ENCODE peak calls at places on chromosomes 11 and 22, in four cellular contexts. Q is ACHN; O is stimulated activated CD4-positive, alpha-beta T cell treated with anti-CD3 and anti-CD28 coated beads, Interleukin-2, amount 100 ng/mL, for 48 hours; D is MCF 10A. N is an unnamed sample.

GRCh38 chr11:8715501-8715900 is 32.9 kb downstream of the RPL27A start:
- DNase-seq in O (no peak), D (no peak), Q (no peak), N (no peak)

GRCh38 chr22:38104084-38104483 is 6.4 kb downstream of the BAIAP2L2 start:
- DNase-seq in Q (peak), O (no peak), D (peak), N (no peak)

GRCh38 chr11:1197431-1197885 is 25.4 kb upstream of the MUC5B start:
- DNase-seq in O (no peak), Q (no peak), D (no peak), N (no peak)

GRCh38 chr11:93234602-93235207 is 36.9 kb upstream of the SLC36A4 start:
- DNase-seq in O (peak), Q (peak), D (peak), N (peak)

GRCh38 chr22:19604711-19605268 is 80.6 kb upstream of the CLDN5 start:
- DNase-seq in D (no peak), O (no peak), Q (no peak), N (no peak)

GRCh38 chr11:134861490-134862107 is 449.6 kb upstream of the B3GAT1 start:
- DNase-seq in O (no peak), Q (no peak), D (no peak), N (no peak)

GRCh38 chr11:72741849-72742521 is 10.2 kb downstream of the ARAP1 start:
- DNase-seq in Q (no peak), O (no peak), D (peak), N (no peak)

GRCh38 chr11:8584096-8584495 is 9.9 kb downstream of the STK33 start:
- DNase-seq in D (no peak), Q (no peak), O (no peak), N (no peak)

GRCh38 chr22:49063040-49063329 is 764.7 kb downstream of the BRD1 start:
- DNase-seq in O (no peak), D (no peak), Q (no peak), N (no peak)

GRCh38 chr11:32487270-32487669 is 51.9 kb upstream of the WT1 start:
- DNase-seq in Q (no peak), O (no peak), D (peak), N (no peak)

GRCh38 chr11:96014234-96014633 is 90.3 kb upstream of the MTMR2 start:
- DNase-seq in D (peak), O (no peak), Q (peak), N (no peak)

GRCh38 chr11:95152878-95153856 is 63.5 kb downstream of the ENDOD1 start:
- DNase-seq in O (no peak), D (no peak), Q (no peak), N (no peak)

GRCh38 chr22:42184852-42185251 is 54.2 kb upstream of the CYP2D6 start:
- DNase-seq in D (no peak), Q (no peak), O (no peak), N (no peak)

GRCh38 chr22:47446821-47447810 is 684.7 kb downstream of the TBC1D22A start:
- DNase-seq in D (no peak), O (no peak), Q (no peak), N (no peak)

GRCh38 chr11:77602385-77603105 is 12.8 kb downstream of the AQP11 start:
- DNase-seq in D (peak), O (no peak), Q (peak), N (no peak)

GRCh38 chr11:115930886-115931537 is 426.8 kb upstream of the CADM1 start:
- DNase-seq in D (no peak), Q (no peak), O (no peak), N (no peak)

GRCh38 chr11:73306069-73306468 is 2.0 kb upstream of the ARHGEF17 start:
- DNase-seq in Q (no peak), D (no peak), O (no peak), N (no peak)

GRCh38 chr22:29820941-29821789 is 16.9 kb downstream of the ASCC2 start:
- DNase-seq in O (peak), D (peak), Q (peak), N (no peak)

GRCh38 chr11:43567396-43567975 is 113.1 kb upstream of the HSD17B12 start:
- DNase-seq in O (no peak), Q (peak), D (peak), N (no peak)

GRCh38 chr11:113419426-113420003 is 31.9 kb downstream of the ANKK1 start:
- DNase-seq in D (no peak), O (no peak), Q (no peak), N (no peak)

GRCh38 chr11:74543991-74544390 is 48.4 kb upstream of the POLD3 start:
- DNase-seq in Q (no peak), O (no peak), D (peak), N (no peak)